ENCODE peak calls at places on chromosomes 16 and 17, in eight cellular contexts. K is iPS DF 6.9; V is activated CD4-positive, alpha-beta T cell treated with anti-CD3 and anti-CD28 coated beads, Interleukin-2, amount 50 U/mL, for 4 hours; L is caudate nucleus; E is upper lobe of right lung; G is spleen; Q is cardiac muscle cell; X is fibroblast of lung. R is an unnamed sample.

GRCh38 chr17:3915642-3916012 is 638 bp downstream of the P2RX1 start:
- DNase-seq in K (no peak), V (no peak), L (no peak), E (no peak), G (no peak), Q (no peak), X (no peak), R (no peak)

GRCh38 chr17:9729735-9730420 is 61.5 kb downstream of the DHRS7C start:
- DNase-seq in K (no peak), V (no peak), L (no peak), E (no peak), G (no peak), Q (no peak), X (no peak), R (no peak)

GRCh38 chr16:4936991-4937781 is at the start of gene PPL:
- DNase-seq in K (no peak), V (no peak), L (no peak), E (peak), G (no peak), Q (no peak), X (no peak), R (no peak)

GRCh38 chr17:69978056-69978646 is 96.9 kb upstream of the KCNJ16 start:
- DNase-seq in K (no peak), V (no peak), L (no peak), E (no peak), G (no peak), Q (no peak), X (no peak), R (no peak)

GRCh38 chr17:62565817-62566216 is 61.7 kb upstream of the MRC2 start:
- DNase-seq in K (no peak), V (no peak), L (no peak), E (no peak), G (no peak), Q (peak), X (no peak), R (no peak)

GRCh38 chr17:65537845-65538678 is 23.4 kb downstream of the AXIN2 start:
- DNase-seq in K (no peak), V (peak), L (no peak), E (no peak), G (peak), Q (no peak), X (no peak), R (no peak)

GRCh38 chr17:4950075-4950756 is 703 bp upstream of the ENO3 start:
- DNase-seq in K (no peak), V (no peak), L (no peak), E (peak), G (peak), Q (no peak), X (no peak), R (no peak)

GRCh38 chr17:16106161-16106891 is 106.7 kb downstream of the TTC19 start:
- DNase-seq in K (no peak), V (no peak), L (no peak), E (no peak), G (no peak), Q (peak), X (peak), R (no peak)

GRCh38 chr17:9813166-9813565 is 8.7 kb downstream of the GSG1L2 start:
- DNase-seq in K (no peak), V (no peak), L (no peak), E (no peak), G (no peak), Q (no peak), X (no peak), R (no peak)

GRCh38 chr17:77802811-77803220 is 155.7 kb upstream of the TNRC6C start:
- DNase-seq in K (no peak), V (no peak), L (no peak), E (no peak), G (peak), Q (peak), X (peak), R (no peak)

GRCh38 chr17:35432176-35433074 is at the start of gene SLFN12:
- DNase-seq in K (peak), V (peak), L (no peak), E (no peak), G (peak), Q (peak), X (peak), R (no peak)

GRCh38 chr17:79077587-79077986 is 3.0 kb downstream of the ENGASE start:
- DNase-seq in K (no peak), V (no peak), L (no peak), E (peak), G (peak), Q (no peak), X (no peak), R (no peak)

GRCh38 chr17:77933777-77934398 is 24.6 kb upstream of the TNRC6C start:
- DNase-seq in K (no peak), V (no peak), L (no peak), E (no peak), G (no peak), Q (no peak), X (no peak), R (no peak)

GRCh38 chr17:41060052-41060604 is at the start of gene KRTAP2-3:
- DNase-seq in K (no peak), V (no peak), L (no peak), E (no peak), G (no peak), Q (peak), X (peak), R (no peak)

GRCh38 chr16:86798247-86799041 is 220.1 kb downstream of the FOXL1 start:
- DNase-seq in K (no peak), V (no peak), L (no peak), E (no peak), G (no peak), Q (no peak), X (no peak), R (no peak)

GRCh38 chr17:59292174-59292523 is 39.3 kb upstream of the YPEL2 start:
- DNase-seq in K (no peak), V (no peak), L (no peak), E (no peak), G (no peak), Q (no peak), X (no peak), R (no peak)

GRCh38 chr16:66458853-66459252 is 31.8 kb downstream of the BEAN1 start:
- DNase-seq in K (no peak), V (no peak), L (no peak), E (peak), G (no peak), Q (no peak), X (no peak), R (no peak)

GRCh38 chr17:81020767-81021497 is 14.0 kb upstream of the BAIAP2 start:
- DNase-seq in K (no peak), V (no peak), L (no peak), E (peak), G (peak), Q (peak), X (peak), R (no peak)

GRCh38 chr16:77399546-77399945 is 35.3 kb downstream of the ADAMTS18 start:
- DNase-seq in K (no peak), V (no peak), L (no peak), E (no peak), G (no peak), Q (no peak), X (no peak), R (no peak)

GRCh38 chr17:77096570-77097214 is 44.1 kb upstream of the SEC14L1 start:
- DNase-seq in K (no peak), V (no peak), L (no peak), E (no peak), G (no peak), Q (peak), X (peak), R (no peak)

GRCh38 chr17:34840758-34841157 is 120.5 kb downstream of the CCT6B start:
- DNase-seq in K (no peak), V (no peak), L (no peak), E (no peak), G (no peak), Q (peak), X (no peak), R (no peak)

GRCh38 chr16:2946649-2947048 is 17.4 kb upstream of the KREMEN2 start:
- DNase-seq in K (no peak), V (no peak), L (no peak), E (no peak), G (no peak), Q (no peak), X (no peak), R (no peak)

GRCh38 chr17:77456951-77457548 is 316.3 kb downstream of the SEC14L1 start:
- DNase-seq in K (no peak), V (no peak), L (no peak), E (no peak), G (peak), Q (no peak), X (no peak), R (no peak)

GRCh38 chr17:39755550-39756375 is 18.0 kb downstream of the GRB7 start:
- DNase-seq in K (no peak), V (peak), L (no peak), E (no peak), G (peak), Q (no peak), X (no peak), R (peak)

GRCh38 chr16:85566502-85567100 is 46.5 kb upstream of the GSE1 start:
- DNase-seq in K (no peak), V (no peak), L (no peak), E (no peak), G (no peak), Q (no peak), X (no peak), R (no peak)

GRCh38 chr17:58331815-58332719 is 3.5 kb upstream of the TSPOAP1 start:
- DNase-seq in K (no peak), V (peak), L (no peak), E (peak), G (peak), Q (no peak), X (no peak), R (peak)